ENCODE peak calls at places on chromosomes 12 and 14, in seven cellular contexts. S, K, O, Z, M, L and F are unnamed samples.

GRCh38 chr12:84842406-84843013 is 70.1 kb downstream of the SLC6A15 start:
- DNase-seq in O (no peak), K (no peak), S (no peak), L (peak), M (no peak), Z (peak), F (no peak)

GRCh38 chr14:79581912-79582576 is 629.3 kb downstream of the DIO2 start:
- DNase-seq in L (no peak), O (no peak), Z (no peak), M (no peak), S (no peak), K (no peak), F (no peak)

GRCh38 chr12:47437570-47437969 is 268.3 kb downstream of the RPAP3 start:
- DNase-seq in O (no peak), Z (no peak), M (no peak), L (no peak), K (no peak), S (no peak), F (no peak)

GRCh38 chr12:61525331-61525730 is 734.9 kb upstream of the USP15 start:
- DNase-seq in Z (no peak), M (no peak), K (no peak), S (no peak), O (no peak), L (no peak), F (no peak)

GRCh38 chr12:82082476-82082875 is 275.7 kb downstream of the CCDC59 start:
- DNase-seq in S (no peak), L (no peak), M (no peak), K (no peak), O (no peak), Z (no peak), F (no peak)

GRCh38 chr14:90093942-90094595 is 32.3 kb downstream of the KCNK13 start:
- DNase-seq in M (no peak), Z (no peak), S (no peak), O (peak), K (no peak), L (no peak), F (no peak)

GRCh38 chr12:113860950-113861349 is 105.2 kb downstream of the RBM19 start:
- DNase-seq in M (no peak), Z (no peak), O (peak), S (no peak), L (no peak), K (no peak), F (no peak)

GRCh38 chr12:80622271-80622670 is 85.2 kb upstream of the MYF6 start:
- DNase-seq in O (no peak), K (no peak), M (no peak), Z (no peak), L (no peak), S (no peak), F (no peak)

GRCh38 chr12:89354630-89354931 is 2.3 kb upstream of the DUSP6 start:
- DNase-seq in Z (no peak), K (no peak), M (no peak), S (no peak), O (no peak), L (peak), F (no peak)

GRCh38 chr12:112788205-112788604 is 3.3 kb upstream of the RPH3A start:
- DNase-seq in L (no peak), K (no peak), Z (peak), S (no peak), O (no peak), M (no peak), F (no peak)

GRCh38 chr14:38248629-38249028 is 7.3 kb downstream of the CLEC14A start:
- DNase-seq in M (no peak), K (no peak), S (no peak), Z (no peak), L (no peak), O (no peak), F (no peak)

GRCh38 chr14:63203618-63204406 is 431 bp upstream of the RHOJ start:
- DNase-seq in M (peak), S (peak), Z (peak), O (no peak), L (peak), K (no peak), F (no peak)

GRCh38 chr12:87766044-87766443 is 263.2 kb downstream of the C12orf50 start:
- DNase-seq in L (no peak), O (no peak), K (no peak), S (no peak), M (no peak), Z (no peak), F (no peak)

GRCh38 chr14:30921305-30921704 is 46.9 kb downstream of the COCH start:
- DNase-seq in Z (no peak), L (peak), O (no peak), K (no peak), S (no peak), M (no peak), F (no peak)

GRCh38 chr12:2613674-2614073 is 181.1 kb upstream of the FKBP4 start:
- DNase-seq in S (no peak), M (no peak), L (peak), K (no peak), O (no peak), Z (no peak), F (no peak)

GRCh38 chr12:80892597-80893445 is 44.9 kb downstream of the LIN7A start:
- DNase-seq in S (no peak), K (no peak), O (no peak), Z (no peak), L (no peak), M (no peak), F (no peak)

GRCh38 chr12:52207895-52208294 is 16.1 kb upstream of the KRT80 start:
- DNase-seq in M (no peak), O (no peak), Z (no peak), L (peak), K (no peak), S (no peak), F (no peak)

GRCh38 chr12:47773858-47774580 is 981 bp downstream of the SLC48A1 start:
- DNase-seq in M (no peak), K (no peak), L (no peak), S (no peak), Z (peak), O (no peak), F (no peak)

GRCh38 chr14:54567634-54568561 is 970 bp downstream of the SAMD4A start:
- DNase-seq in Z (peak), O (no peak), S (peak), L (peak), M (peak), K (peak), F (peak)

GRCh38 chr14:33692762-33693161 is 258.1 kb downstream of the EGLN3 start:
- DNase-seq in L (peak), O (no peak), S (no peak), Z (no peak), K (no peak), M (no peak), F (no peak)

GRCh38 chr14:68970096-68970612 is 8.9 kb downstream of the ACTN1 start:
- DNase-seq in M (no peak), Z (no peak), O (no peak), K (no peak), S (no peak), L (peak), F (no peak)

GRCh38 chr12:40162022-40162421 is 56.1 kb upstream of the SLC2A13 start:
- DNase-seq in L (no peak), S (no peak), Z (no peak), K (no peak), O (no peak), M (no peak), F (no peak)

GRCh38 chr12:8860165-8860961 is 37.9 kb downstream of the A2ML1 start:
- DNase-seq in M (peak), O (peak), L (peak), K (no peak), Z (peak), S (no peak), F (peak)

GRCh38 chr14:81137316-81137715 is 83.4 kb downstream of the GTF2A1 start:
- DNase-seq in L (no peak), S (no peak), Z (peak), M (no peak), O (no peak), K (no peak), F (no peak)

GRCh38 chr14:98408024-98408555 is 863.9 kb downstream of the BCL11B start:
- DNase-seq in O (no peak), M (no peak), Z (no peak), L (no peak), S (no peak), K (no peak), F (no peak)

GRCh38 chr12:66061076-66061475 is 69.5 kb downstream of the LLPH start:
- DNase-seq in Z (no peak), M (no peak), K (no peak), L (no peak), S (no peak), O (no peak), F (no peak)

GRCh38 chr12:110661337-110661972 is 27.5 kb downstream of the HVCN1 start:
- DNase-seq in Z (no peak), K (no peak), L (no peak), S (no peak), M (peak), O (peak), F (peak)
- TF ChIP-seq POLR2AphosphoS5 in Z (no peak), K (no peak), L (no peak), S (no peak), M (no peak), O (no peak), F (peak)

GRCh38 chr12:49272790-49273725 is 8.2 kb downstream of the TUBA1C start:
- DNase-seq in Z (no peak), L (no peak), M (no peak), K (no peak), O (no peak), S (no peak), F (no peak)
- TF ChIP-seq POLR2AphosphoS5 in Z (no peak), L (no peak), M (no peak), K (no peak), O (no peak), S (no peak), F (no peak)

GRCh38 chr12:94100990-94101901 is 47.1 kb upstream of the PLXNC1 start:
- DNase-seq in K (peak), S (peak), L (peak), M (peak), Z (peak), O (no peak), F (peak)
- TF ChIP-seq POLR2AphosphoS5 in K (peak), S (peak), L (no peak), M (no peak), Z (no peak), O (no peak), F (no peak)

GRCh38 chr14:23285530-23286019 is 357 bp downstream of the HOMEZ start:
- DNase-seq in S (no peak), Z (no peak), L (no peak), K (no peak), O (no peak), M (peak), F (no peak)
- TF ChIP-seq POLR2AphosphoS5 in S (no peak), Z (no peak), L (no peak), K (no peak), O (no peak), M (no peak), F (no peak)

DNA sequence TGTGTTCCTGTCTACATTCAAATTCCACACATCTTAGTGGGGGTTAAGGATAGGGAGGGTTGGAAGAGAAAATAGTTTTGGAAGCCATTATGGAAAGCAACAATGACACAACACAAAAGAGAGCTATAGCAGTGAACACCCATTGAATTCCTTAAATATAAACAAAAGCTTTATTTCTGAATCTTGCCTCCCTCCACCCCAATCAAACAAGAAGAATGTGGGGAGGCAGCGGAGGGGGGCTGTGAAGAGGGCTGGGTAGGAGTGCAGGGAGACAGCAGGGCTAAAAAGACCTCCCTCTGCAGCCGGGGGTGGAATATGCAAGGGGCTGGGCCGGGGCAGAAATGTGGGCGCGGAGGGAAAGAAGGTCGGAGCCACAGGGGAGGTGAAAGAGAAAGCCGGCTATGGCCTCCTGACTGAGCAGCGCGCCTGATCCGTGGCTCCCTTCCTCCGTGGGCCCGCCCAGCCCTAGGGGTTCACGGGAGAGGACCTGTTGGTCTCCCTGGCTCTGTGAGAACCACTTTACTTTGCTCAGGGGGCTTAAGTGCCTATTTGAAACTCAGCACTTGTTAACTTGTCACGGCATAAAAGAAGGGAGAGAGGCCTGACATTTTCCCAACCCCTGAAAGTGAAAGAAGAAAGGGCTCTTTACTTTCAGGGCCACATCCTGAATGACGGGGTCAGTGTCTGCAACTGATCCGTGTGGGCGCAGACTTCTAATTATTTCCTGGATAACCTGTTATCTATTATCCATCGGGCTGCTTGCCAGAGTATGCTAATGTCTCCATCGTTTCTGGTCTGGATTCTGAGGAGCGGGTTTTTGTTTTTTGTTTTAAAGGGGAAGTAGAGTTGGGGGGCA is 127.3 kb upstream of the MAX start:
- DNase-seq in K (peak), Z (peak), S (peak), O (no peak), M (peak), L (peak), F (peak)
- TF ChIP-seq POLR2AphosphoS5 in K (no peak), Z (peak), S (no peak), O (no peak), M (no peak), L (peak), F (no peak)

GRCh38 chr12:101675555-101675954 is 21.9 kb upstream of the CHPT1 start:
- DNase-seq in O (no peak), M (no peak), S (no peak), Z (no peak), K (no peak), L (no peak), F (no peak)

GRCh38 chr12:101670007-101670671 is 27.3 kb upstream of the CHPT1 start:
- DNase-seq in S (no peak), M (peak), Z (peak), O (peak), K (no peak), L (peak), F (no peak)

GRCh38 chr12:101667591-101667990 is 29.8 kb upstream of the CHPT1 start:
- DNase-seq in S (no peak), L (no peak), M (no peak), O (no peak), Z (no peak), K (no peak), F (no peak)

GRCh38 chr12:101671839-101672238 is 25.6 kb upstream of the CHPT1 start:
- DNase-seq in S (no peak), O (peak), K (no peak), M (no peak), Z (no peak), L (no peak), F (no peak)

DNA sequence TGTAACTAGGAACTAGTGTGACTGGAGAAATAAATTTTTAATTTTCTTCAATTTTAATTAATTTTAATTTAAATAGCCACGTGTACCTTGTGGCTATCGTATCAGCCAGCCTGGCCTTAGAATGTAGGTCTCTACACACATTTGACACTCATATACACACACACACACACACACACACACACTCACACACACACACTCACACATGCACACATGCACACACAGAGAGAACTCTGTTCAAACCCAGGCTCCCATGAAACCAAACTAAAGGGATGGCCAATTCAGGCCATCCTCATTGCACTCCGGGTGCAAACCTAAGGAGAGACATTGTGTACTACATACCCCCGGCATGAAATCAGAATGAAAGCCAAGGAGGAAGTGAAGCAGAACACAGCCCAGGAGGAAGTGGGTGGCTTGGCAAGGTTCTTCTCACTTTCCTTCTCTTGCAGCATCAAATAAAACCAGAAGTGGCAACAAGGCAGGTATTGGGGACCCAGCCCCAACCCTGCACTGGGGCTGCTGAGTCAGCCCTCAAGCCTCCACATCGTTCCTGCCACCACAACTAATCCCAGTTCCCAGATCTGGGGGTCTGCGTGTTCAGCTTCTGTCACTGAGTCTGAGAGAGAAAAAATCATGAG is 26.2 kb upstream of the CHPT1 start:
- DNase-seq in L (no peak), M (peak), Z (no peak), S (no peak), K (no peak), O (peak), F (peak)
- TF ChIP-seq POLR2AphosphoS5 in L (no peak), M (no peak), Z (no peak), S (no peak), K (no peak), O (no peak), F (no peak)

DNA sequence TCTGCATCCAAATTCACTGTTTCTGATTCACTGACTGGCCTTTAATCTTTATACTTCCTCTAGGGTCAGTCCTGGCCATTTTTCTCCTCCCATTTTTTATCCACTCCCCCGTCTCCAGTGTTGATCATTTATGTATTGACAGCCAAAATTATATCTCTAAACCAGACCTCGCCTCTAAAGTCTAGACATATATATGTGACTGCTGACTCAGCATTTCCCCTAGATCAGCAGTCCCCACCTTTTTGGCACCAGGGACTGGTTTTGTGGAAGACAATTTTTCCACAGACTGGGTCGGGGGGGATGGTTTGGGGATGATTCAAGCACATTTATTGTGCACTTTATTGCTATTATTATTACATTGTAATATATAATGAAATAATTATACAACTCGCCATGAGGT is 88.3 kb upstream of the DAAM1 start:
- DNase-seq in M (no peak), Z (no peak), K (no peak), S (no peak), O (no peak), L (no peak), F (no peak)
- TF ChIP-seq POLR2AphosphoS5 in M (no peak), Z (no peak), K (no peak), S (no peak), O (no peak), L (no peak), F (no peak)

GRCh38 chr14:25011095-25011494 is 38.9 kb downstream of the STXBP6 start:
- DNase-seq in M (no peak), L (no peak), K (no peak), S (no peak), O (no peak), Z (no peak), F (no peak)
- TF ChIP-seq POLR2AphosphoS5 in M (no peak), L (no peak), K (no peak), S (no peak), O (no peak), Z (no peak), F (no peak)

GRCh38 chr14:23323838-23324454 is 2.7 kb downstream of the PABPN1 start:
- DNase-seq in K (peak), O (no peak), S (no peak), Z (no peak), M (no peak), L (no peak), F (no peak)

GRCh38 chr14:23324993-23325392 is 3.7 kb downstream of the PABPN1 start:
- DNase-seq in L (no peak), K (no peak), O (no peak), S (no peak), M (no peak), Z (no peak), F (no peak)

GRCh38 chr14:23327947-23328744 is 6.9 kb downstream of the PABPN1 start:
- DNase-seq in S (no peak), Z (peak), K (no peak), L (peak), M (peak), O (no peak), F (no peak)

GRCh38 chr14:23324455-23324846 is 3.2 kb downstream of the PABPN1 start:
- DNase-seq in K (no peak), Z (no peak), M (no peak), O (no peak), S (no peak), L (no peak), F (no peak)

GRCh38 chr14:23326491-23327332 is 5.5 kb downstream of the PABPN1 start:
- DNase-seq in Z (no peak), L (no peak), S (no peak), M (no peak), O (no peak), K (no peak), F (no peak)
- TF ChIP-seq POLR2AphosphoS5 in Z (peak), L (peak), S (no peak), M (no peak), O (peak), K (no peak), F (peak)